ENCODE peak calls at places on chromosomes 4 and X, in six cellular contexts. A is PC-3, P is GM12878, S is fibroblast of lung, W is GM23248, Q is GM23338. V is an unnamed sample.

GRCh38 chr4:116926631-116927295 is 158.6 kb downstream of the TRAM1L1 start:
- DNase-seq in A (no peak), P (no peak), S (no peak), W (no peak), Q (peak; percentile 16), V (no peak)

GRCh38 chrX:34555481-34555880 is 101.6 kb downstream of the TMEM47 start:
- DNase-seq in A (no peak), P (no peak), S (no peak), W (no peak), Q (no peak), V (peak; percentile 25)

GRCh38 chrX:150587585-150588503 is 19.4 kb downstream of the MTM1 start:
- DNase-seq in A (peak; percentile 50), P (no peak), S (peak; percentile 41), W (peak; percentile 25), Q (no peak), V (peak; percentile 39)

GRCh38 chr4:139092271-139092670 is 76.7 kb downstream of the NOCT start:
- DNase-seq in A (no peak), P (no peak), S (no peak), W (no peak), Q (no peak), V (no peak)

GRCh38 chr4:70027011-70027410 is 1.2 kb upstream of the HTN3 start:
- DNase-seq in A (no peak), P (no peak), S (no peak), W (no peak), Q (no peak), V (no peak)

GRCh38 chrX:72100051-72100755 is 31.5 kb downstream of the RTL5 start:
- DNase-seq in A (peak; percentile 6), P (no peak), S (no peak), W (no peak), Q (no peak), V (no peak)

GRCh38 chr4:89254847-89255246 is 52.8 kb downstream of the GPRIN3 start:
- DNase-seq in A (peak; percentile 22), P (no peak), S (peak; percentile 23), W (peak; percentile 57), Q (peak; percentile 70), V (peak; percentile 10)

GRCh38 chr4:29278580-29278979 is 1441.6 kb upstream of the PCDH7 start:
- DNase-seq in A (peak; percentile 68), P (no peak), S (peak; percentile 50), W (peak; percentile 4), Q (no peak), V (peak; percentile 84)

GRCh38 chrX:150942958-150943594 is 40.1 kb upstream of the HMGB3 start:
- DNase-seq in A (no peak), P (no peak), S (no peak), W (peak; percentile 5), Q (no peak), V (no peak)

GRCh38 chrX:40484408-40485091 is 96.2 kb upstream of the ATP6AP2 start:
- DNase-seq in A (no peak), P (no peak), S (no peak), W (no peak), Q (peak; percentile 13), V (no peak)

GRCh38 chr4:86891785-86892638 is at the start of gene C4orf36:
- DNase-seq in A (peak; percentile 81), P (no peak), S (peak; percentile 45), W (peak; percentile 69), Q (peak; percentile 90), V (peak; percentile 80)

GRCh38 chrX:123859828-123860505 is at the start of gene XIAP:
- DNase-seq in A (peak; percentile 82), P (peak; percentile 41), S (peak; percentile 89), W (peak; percentile 91), Q (peak; percentile 79), V (peak; percentile 71)

GRCh38 chr4:102780476-102781144 is 19.8 kb upstream of the MANBA start:
- DNase-seq in A (peak; percentile 89), P (no peak), S (peak; percentile 29), W (peak; percentile 49), Q (no peak), V (no peak)

GRCh38 chrX:149996515-149996914 is 58.2 kb upstream of the EOLA2 start:
- DNase-seq in A (no peak), P (no peak), S (no peak), W (no peak), Q (no peak), V (no peak)

GRCh38 chrX:1239681-1240142 is 27.3 kb upstream of the CRLF2 start:
- DNase-seq in A (no peak), P (peak; percentile 68), S (no peak), W (no peak), Q (no peak), V (no peak)

GRCh38 chrX:72554448-72555140 is 18.0 kb downstream of the HDAC8 start:
- DNase-seq in A (peak; percentile 37), P (no peak), S (no peak), W (no peak), Q (peak; percentile 77), V (peak; percentile 15)

GRCh38 chr4:173264245-173264959 is 69.8 kb downstream of the HMGB2 start:
- DNase-seq in A (no peak), P (no peak), S (peak; percentile 85), W (peak; percentile 16), Q (peak; percentile 31), V (peak; percentile 92)

GRCh38 chr4:83771113-83771705 is 235.3 kb downstream of the GPAT3 start:
- DNase-seq in A (peak; percentile 42), P (no peak), S (peak; percentile 29), W (peak; percentile 83), Q (peak; percentile 82), V (peak; percentile 65)

GRCh38 chrX:44906041-44906440 is 33.1 kb downstream of the KDM6A start:
- DNase-seq in A (no peak), P (no peak), S (no peak), W (no peak), Q (no peak), V (no peak)

GRCh38 chrX:44906542-44906941 is 33.6 kb downstream of the KDM6A start:
- DNase-seq in A (no peak), P (no peak), S (no peak), W (no peak), Q (no peak), V (no peak)

GRCh38 chrX:44904542-44905115 is 31.6 kb downstream of the KDM6A start:
- DNase-seq in A (no peak), P (no peak), S (no peak), W (peak; percentile 26), Q (peak; percentile 42), V (peak; percentile 11)

GRCh38 chrX:44908838-44909237 is 35.9 kb downstream of the KDM6A start:
- DNase-seq in A (no peak), P (no peak), S (no peak), W (no peak), Q (no peak), V (no peak)

GRCh38 chrX:44908198-44908597 is 35.2 kb downstream of the KDM6A start:
- DNase-seq in A (no peak), P (no peak), S (no peak), W (peak; percentile 28), Q (no peak), V (peak; percentile 25)
- H3K4me1 ChIP-seq in A (peaks cover 12% of the 10 kb centered on the region), P (peaks cover 36% of the 10 kb centered on the region), S (no peaks in the 10 kb centered on the region), W (peaks cover 26% of the 10 kb centered on the region), Q (peaks cover 14% of the 10 kb centered on the region), V (peaks cover 29% of the 10 kb centered on the region)

GRCh38 chrX:133923113-133923512 is 62.3 kb downstream of the GPC3 start:
- DNase-seq in A (no peak), P (no peak), S (peak; percentile 11), W (peak; percentile 0), Q (no peak), V (peak; percentile 4)
- H3K4me3 ChIP-seq in A (no peak overlapping the region), P (no peak overlapping the region), S (no peak overlapping the region), W (no peak overlapping the region), Q (no peak overlapping the region), V (no peak overlapping the region)

GRCh38 chr4:176818531-176818930 is 25.8 kb upstream of the VEGFC start:
- DNase-seq in A (no peak), P (no peak), S (peak; percentile 44), W (peak; percentile 66), Q (no peak), V (no peak)
- TF ChIP-seq EZH2 in A (no peak), P (no peak), S (no peak), W (no peak), Q (no peak), V (no peak)

DNA sequence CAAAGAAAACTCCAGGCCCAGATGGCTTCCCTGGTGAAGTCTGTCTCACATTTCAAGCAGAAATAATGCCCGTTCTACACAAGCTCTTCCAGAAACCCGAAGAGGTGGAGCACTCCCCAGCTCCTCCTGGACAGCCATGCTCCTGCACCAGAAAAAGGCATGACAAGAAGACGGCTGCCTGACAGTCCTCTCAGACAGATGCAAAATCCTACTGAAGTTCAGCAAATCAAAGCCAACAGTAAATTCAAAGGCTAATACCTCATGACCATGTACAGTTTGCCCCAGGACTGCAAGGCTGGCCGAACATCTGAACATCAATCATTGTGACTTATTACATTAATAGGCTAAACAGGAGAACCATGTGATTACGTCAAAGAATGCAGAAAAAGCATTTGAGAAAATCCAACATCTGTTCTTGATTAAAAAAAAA is 30.8 kb upstream of the MXD4 start:
- DNase-seq in A (no peak), P (no peak), S (peak; percentile 85), W (peak; percentile 65), Q (no peak), V (peak; percentile 50)
- H3K4me1 ChIP-seq in A (no peaks in the 10 kb centered on the region), P (peaks cover 8% of the 10 kb centered on the region), S (peaks cover 6% of the 10 kb centered on the region), W (peaks cover 9% of the 10 kb centered on the region), Q (no peaks in the 10 kb centered on the region), V (peaks cover 9% of the 10 kb centered on the region)

DNA sequence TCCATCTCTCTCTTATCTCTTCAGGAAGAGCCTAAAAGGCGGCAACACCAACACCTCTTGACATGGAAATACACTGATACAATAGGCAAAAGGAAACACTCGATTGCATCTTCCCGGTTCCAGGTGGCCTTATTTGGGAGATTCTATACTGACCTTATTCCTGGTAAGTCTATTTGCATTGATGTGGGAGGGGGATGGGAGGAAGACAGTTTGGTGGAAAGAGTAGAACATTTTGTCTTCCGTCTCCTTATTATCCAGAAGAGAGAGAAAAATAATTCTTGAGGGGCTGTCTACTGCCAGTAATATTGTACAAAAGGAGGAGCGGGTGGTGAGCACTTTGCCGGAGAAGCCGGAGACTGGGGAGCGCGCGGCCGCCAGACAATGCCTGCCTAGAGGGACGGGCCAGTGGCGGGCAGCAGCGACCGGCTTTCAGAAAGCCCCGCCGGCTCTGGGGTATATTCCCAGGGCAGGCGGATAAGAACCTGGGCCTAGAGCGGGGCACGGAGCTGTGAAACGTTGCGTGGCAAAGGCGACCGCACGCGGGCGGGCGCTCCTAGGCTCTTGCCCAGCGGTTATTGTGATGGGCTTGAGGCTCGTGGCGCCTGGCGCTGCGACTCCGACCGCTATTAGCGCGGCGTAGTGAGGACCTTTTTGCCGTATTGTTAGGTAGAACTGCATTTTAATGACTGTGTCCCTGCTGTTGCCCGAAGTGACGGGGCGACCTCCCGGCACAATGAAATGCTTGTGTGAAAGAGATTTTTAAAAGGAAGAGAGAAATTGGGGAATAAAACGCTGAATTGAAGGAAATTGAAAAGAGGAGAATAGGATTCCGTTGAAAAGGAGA is 520 bp downstream of the PRDM8 start:
- DNase-seq in A (no peak), P (no peak), S (no peak), W (peak; percentile 74), Q (peak; percentile 71), V (no peak)
- H3K4me3 ChIP-seq in A (peak overlapping the region; percentile 46), P (no peak overlapping the region), S (peak overlapping the region; percentile 46), W (peak overlapping the region; percentile 77), Q (peak overlapping the region; percentile 49), V (no peak overlapping the region)